ENCODE peak calls at places on chromosomes 11 and 22, in five cellular contexts. One of them, this sample, is unnamed.

GRCh38 chr11:92473736-92474135 is 249.1 kb downstream of the FAT3 start:
- DNase-seq in fibroblast of mammary gland: no peak
- DNase-seq in nephron progenitor cell: no peak
- DNase-seq in mesenteric fat pad: no peak
- DNase-seq in EL: peak; percentile 59
- DNase-seq in this sample: no peak

GRCh38 chr11:3158821-3159220 is 6.3 kb downstream of the OSBPL5 start:
- DNase-seq in fibroblast of mammary gland: no peak
- DNase-seq in nephron progenitor cell: no peak
- DNase-seq in mesenteric fat pad: no peak
- DNase-seq in EL: no peak
- DNase-seq in this sample: no peak

GRCh38 chr22:30425616-30426394 is at the start of gene MTFP1:
- DNase-seq in fibroblast of mammary gland: peak; percentile 53
- DNase-seq in nephron progenitor cell: peak; percentile 76
- DNase-seq in mesenteric fat pad: no peak
- DNase-seq in EL: peak; percentile 80
- DNase-seq in this sample: peak; percentile 79

GRCh38 chr22:48486163-48486957 is 1341.3 kb downstream of the BRD1 start:
- DNase-seq in fibroblast of mammary gland: no peak
- DNase-seq in nephron progenitor cell: no peak
- DNase-seq in mesenteric fat pad: peak; percentile 82
- DNase-seq in EL: no peak
- DNase-seq in this sample: peak; percentile 43

GRCh38 chr22:46450931-46451660 is 86.3 kb downstream of the CELSR1 start:
- DNase-seq in fibroblast of mammary gland: no peak
- DNase-seq in nephron progenitor cell: no peak
- DNase-seq in mesenteric fat pad: no peak
- DNase-seq in EL: no peak
- DNase-seq in this sample: no peak

GRCh38 chr11:33912405-33913361 is 20.8 kb upstream of the LMO2 start:
- DNase-seq in fibroblast of mammary gland: peak; percentile 96
- DNase-seq in nephron progenitor cell: no peak
- DNase-seq in mesenteric fat pad: no peak
- DNase-seq in EL: peak; percentile 77
- DNase-seq in this sample: no peak

GRCh38 chr11:4480577-4481539 is 1.6 kb upstream of the OR52K1 start:
- DNase-seq in fibroblast of mammary gland: peak; percentile 38
- DNase-seq in nephron progenitor cell: no peak
- DNase-seq in mesenteric fat pad: no peak
- DNase-seq in EL: peak; percentile 45
- DNase-seq in this sample: no peak

GRCh38 chr11:2265854-2266585 is 4.4 kb downstream of the ASCL2 start:
- DNase-seq in fibroblast of mammary gland: no peak
- DNase-seq in nephron progenitor cell: no peak
- DNase-seq in mesenteric fat pad: peak; percentile 82
- DNase-seq in EL: no peak
- DNase-seq in this sample: peak; percentile 35

GRCh38 chr22:22687638-22688500 is 43.5 kb downstream of the GGTLC2 start:
- DNase-seq in fibroblast of mammary gland: peak; percentile 71
- DNase-seq in nephron progenitor cell: peak; percentile 47
- DNase-seq in mesenteric fat pad: peak; percentile 47
- DNase-seq in EL: peak; percentile 29
- DNase-seq in this sample: peak; percentile 41

GRCh38 chr11:74717211-74717997 is 13.8 kb downstream of the CHRDL2 start:
- DNase-seq in fibroblast of mammary gland: no peak
- DNase-seq in nephron progenitor cell: no peak
- DNase-seq in mesenteric fat pad: no peak
- DNase-seq in EL: no peak
- DNase-seq in this sample: no peak

GRCh38 chr11:64566042-64566914 is 24.7 kb upstream of the SLC22A12 start:
- DNase-seq in fibroblast of mammary gland: peak; percentile 89
- DNase-seq in nephron progenitor cell: peak; percentile 56
- DNase-seq in mesenteric fat pad: no peak
- DNase-seq in EL: peak; percentile 57
- DNase-seq in this sample: no peak

This sample was measured in cardiac septum.